ENCODE peak calls at places on chromosomes 16 and 17, in four cellular contexts. One of them, this sample, is unnamed.

GRCh38 chr17:2084129-2084765 is 29.3 kb downstream of the HIC1 start:
- DNase-seq in cardiac muscle cell: no peak
- DNase-seq in sigmoid colon: peak
- DNase-seq in lower lobe of right lung: peak
- DNase-seq in this sample: no peak

GRCh38 chr17:41718287-41718645 is 6.1 kb downstream of the GAST start:
- DNase-seq in cardiac muscle cell: no peak
- DNase-seq in lower lobe of right lung: no peak
- DNase-seq in sigmoid colon: no peak
- DNase-seq in this sample: no peak

GRCh38 chr16:69186642-69187386 is at the start of gene SNTB2:
- DNase-seq in cardiac muscle cell: peak
- DNase-seq in lower lobe of right lung: peak
- DNase-seq in sigmoid colon: peak
- DNase-seq in this sample: peak

GRCh38 chr16:82061861-82062525 is 26.9 kb downstream of the HSD17B2 start:
- DNase-seq in cardiac muscle cell: peak
- DNase-seq in sigmoid colon: no peak
- DNase-seq in lower lobe of right lung: no peak
- DNase-seq in this sample: no peak

GRCh38 chr16:984736-985135 is 3.2 kb downstream of the SOX8 start:
- DNase-seq in sigmoid colon: no peak
- DNase-seq in lower lobe of right lung: no peak
- DNase-seq in cardiac muscle cell: no peak
- DNase-seq in this sample: no peak

GRCh38 chr17:4949321-4950074 is 1.2 kb upstream of the PFN1 start:
- DNase-seq in lower lobe of right lung: peak
- DNase-seq in cardiac muscle cell: peak
- DNase-seq in sigmoid colon: peak
- DNase-seq in this sample: peak

GRCh38 chr17:38443356-38444026 is 15.2 kb downstream of the ARHGAP23 start:
- DNase-seq in sigmoid colon: no peak
- DNase-seq in lower lobe of right lung: peak
- DNase-seq in cardiac muscle cell: no peak
- DNase-seq in this sample: no peak

GRCh38 chr17:75695141-75695829 is 26.0 kb upstream of the ITGB4 start:
- DNase-seq in sigmoid colon: no peak
- DNase-seq in lower lobe of right lung: no peak
- DNase-seq in cardiac muscle cell: no peak
- DNase-seq in this sample: no peak

GRCh38 chr16:1913327-1914083 is 4.7 kb downstream of the HS3ST6 start:
- DNase-seq in sigmoid colon: no peak
- DNase-seq in lower lobe of right lung: peak
- DNase-seq in cardiac muscle cell: no peak
- DNase-seq in this sample: no peak

GRCh38 chr16:16982614-16983013 is 488.1 kb downstream of the XYLT1 start:
- DNase-seq in lower lobe of right lung: no peak
- DNase-seq in sigmoid colon: no peak
- DNase-seq in cardiac muscle cell: no peak
- DNase-seq in this sample: no peak

GRCh38 chr16:88599092-88599733 is 29.0 kb downstream of the ZC3H18 start:
- DNase-seq in cardiac muscle cell: no peak
- DNase-seq in sigmoid colon: peak
- DNase-seq in lower lobe of right lung: peak
- DNase-seq in this sample: no peak

GRCh38 chr16:22641030-22641671 is 130.5 kb downstream of the NPIPB5 start:
- DNase-seq in lower lobe of right lung: no peak
- DNase-seq in sigmoid colon: no peak
- DNase-seq in cardiac muscle cell: peak
- DNase-seq in this sample: no peak

GRCh38 chr17:8628609-8629169 is 1.8 kb downstream of the MYH10 start:
- DNase-seq in lower lobe of right lung: no peak
- DNase-seq in sigmoid colon: no peak
- DNase-seq in cardiac muscle cell: no peak
- DNase-seq in this sample: no peak

GRCh38 chr17:41905172-41905571 is 13.6 kb downstream of the ACLY start:
- DNase-seq in sigmoid colon: no peak
- DNase-seq in lower lobe of right lung: no peak
- DNase-seq in cardiac muscle cell: no peak
- DNase-seq in this sample: no peak

GRCh38 chr17:38709864-38710602 is 5.0 kb downstream of the MLLT6 start:
- DNase-seq in lower lobe of right lung: no peak
- DNase-seq in cardiac muscle cell: no peak
- DNase-seq in sigmoid colon: no peak
- DNase-seq in this sample: no peak

GRCh38 chr17:77662796-77663195 is 295.7 kb upstream of the TNRC6C start:
- DNase-seq in cardiac muscle cell: no peak
- DNase-seq in lower lobe of right lung: no peak
- DNase-seq in sigmoid colon: peak
- DNase-seq in this sample: no peak

GRCh38 chr17:4895676-4896331 is 3.5 kb upstream of the C17orf107 start:
- DNase-seq in cardiac muscle cell: peak
- DNase-seq in lower lobe of right lung: no peak
- DNase-seq in sigmoid colon: no peak
- DNase-seq in this sample: no peak

GRCh38 chr17:75525806-75526554 is 483 bp downstream of the LLGL2 start:
- DNase-seq in cardiac muscle cell: peak
- DNase-seq in sigmoid colon: no peak
- DNase-seq in lower lobe of right lung: no peak
- DNase-seq in this sample: no peak

GRCh38 chr17:11331790-11332526 is 90.9 kb downstream of the SHISA6 start:
- DNase-seq in sigmoid colon: no peak
- DNase-seq in cardiac muscle cell: no peak
- DNase-seq in lower lobe of right lung: no peak
- DNase-seq in this sample: no peak

GRCh38 chr17:18144261-18144660 is 35.7 kb downstream of the MYO15A start:
- DNase-seq in lower lobe of right lung: no peak
- DNase-seq in sigmoid colon: no peak
- DNase-seq in cardiac muscle cell: no peak
- DNase-seq in this sample: no peak

GRCh38 chr17:18142417-18142816 is 33.9 kb downstream of the MYO15A start:
- DNase-seq in cardiac muscle cell: no peak
- DNase-seq in lower lobe of right lung: no peak
- DNase-seq in sigmoid colon: no peak
- DNase-seq in this sample: no peak

GRCh38 chr17:18141210-18141803 is 32.8 kb downstream of the MYO15A start:
- DNase-seq in lower lobe of right lung: no peak
- DNase-seq in cardiac muscle cell: peak
- DNase-seq in sigmoid colon: no peak
- DNase-seq in this sample: peak

GRCh38 chr17:18145811-18146210 is 37.3 kb downstream of the MYO15A start:
- DNase-seq in cardiac muscle cell: no peak
- DNase-seq in lower lobe of right lung: no peak
- DNase-seq in sigmoid colon: no peak
- DNase-seq in this sample: no peak

DNA sequence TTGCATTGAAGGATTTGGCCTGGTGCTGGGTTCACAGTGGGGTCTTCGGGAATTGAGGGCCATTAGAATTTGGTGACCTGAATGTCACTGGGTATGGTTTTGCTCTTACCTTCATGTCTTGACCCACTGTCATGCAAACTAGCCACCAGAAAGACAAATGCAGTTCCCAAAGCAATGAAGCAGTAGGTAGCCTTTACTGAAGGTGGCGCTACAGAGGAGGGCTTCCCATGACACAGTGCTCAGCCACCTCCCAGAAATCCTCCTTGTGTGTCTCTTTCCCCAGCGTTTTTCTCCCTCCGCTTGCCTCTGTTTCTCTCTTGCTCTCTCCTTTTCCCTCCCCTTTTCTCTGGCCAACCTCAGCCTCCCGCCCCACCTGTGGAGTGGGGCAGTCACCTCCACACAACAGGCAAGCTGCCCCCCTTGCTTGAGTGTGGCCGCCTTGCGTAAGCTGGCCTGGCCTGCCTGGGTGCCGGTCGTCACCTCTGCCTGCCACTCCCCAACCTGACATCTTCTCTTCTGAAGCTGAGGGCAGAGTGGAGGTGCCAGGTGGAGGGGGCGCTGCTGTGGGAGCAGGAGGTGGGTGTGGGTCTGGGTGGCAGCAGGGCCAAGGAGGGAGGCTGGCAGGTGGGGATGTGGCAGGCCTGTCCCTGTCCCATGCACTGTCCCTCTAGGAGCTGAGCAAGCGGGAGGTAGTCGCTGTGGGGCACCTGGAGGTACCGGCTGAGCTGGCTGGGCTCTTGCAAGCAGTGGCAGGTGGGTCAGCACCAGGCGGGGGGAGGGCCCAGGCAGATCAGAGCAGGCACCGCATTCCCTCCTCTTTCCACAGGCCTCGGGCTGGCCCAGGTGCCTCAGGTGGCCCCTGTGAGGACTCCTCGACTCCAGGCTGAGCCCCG is 34.7 kb downstream of the MYO15A start:
- DNase-seq in sigmoid colon: no peak
- DNase-seq in lower lobe of right lung: peak
- DNase-seq in cardiac muscle cell: peak
- DNase-seq in this sample: peak
- TF ChIP-seq CTCF in sigmoid colon: no peak
- TF ChIP-seq CTCF in lower lobe of right lung: peak
- TF ChIP-seq CTCF in cardiac muscle cell: peak
- TF ChIP-seq CTCF in this sample: peak

DNA sequence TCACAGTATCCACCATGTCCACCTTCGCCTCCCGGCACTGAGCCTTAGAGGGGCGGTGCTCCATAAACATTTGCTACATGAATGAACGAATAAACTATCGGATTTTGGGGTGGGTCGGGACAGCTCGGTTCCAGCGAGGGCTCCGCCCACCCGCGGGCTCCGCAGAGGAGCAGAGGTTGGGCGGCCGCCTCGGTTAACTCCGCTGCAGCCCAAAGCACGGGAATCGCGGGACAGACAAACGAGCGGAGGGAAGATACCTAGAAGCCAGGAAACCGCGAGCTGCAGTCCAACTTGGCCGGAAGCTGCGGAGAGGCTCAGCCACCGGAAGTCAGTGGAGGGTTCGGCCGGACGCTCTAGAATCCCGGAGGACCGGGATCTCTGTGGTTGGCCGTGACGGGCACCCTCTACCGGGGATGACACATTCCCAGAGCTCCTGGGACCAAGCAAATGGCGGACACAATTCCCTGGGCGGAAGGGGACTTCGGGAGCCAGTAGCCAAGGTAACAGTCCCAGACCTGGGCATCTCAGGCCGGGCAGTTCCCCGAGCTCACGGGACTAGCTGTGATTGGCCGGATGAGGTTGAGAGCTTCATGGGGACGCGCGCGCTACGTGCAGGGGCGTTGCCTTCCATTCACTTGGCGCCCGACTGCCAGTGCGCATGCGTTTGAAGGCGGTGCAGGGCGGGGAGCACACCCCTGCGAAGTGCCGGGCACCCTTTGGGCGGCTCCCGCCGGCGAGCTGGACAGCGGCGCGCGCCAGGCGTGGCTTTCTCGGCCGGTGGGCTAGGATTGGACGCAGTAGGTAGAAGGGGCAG is 489 bp upstream of the MAPK7 start:
- DNase-seq in lower lobe of right lung: peak
- DNase-seq in cardiac muscle cell: peak
- DNase-seq in sigmoid colon: peak
- DNase-seq in this sample: peak
- TF ChIP-seq CTCF in lower lobe of right lung: peak
- TF ChIP-seq CTCF in cardiac muscle cell: peak
- TF ChIP-seq CTCF in sigmoid colon: no peak
- TF ChIP-seq CTCF in this sample: no peak

GRCh38 chr17:64019486-64020067 is 856 bp downstream of the ICAM2 start:
- DNase-seq in sigmoid colon: peak
- DNase-seq in cardiac muscle cell: no peak
- DNase-seq in lower lobe of right lung: no peak
- DNase-seq in this sample: no peak

GRCh38 chr17:64016974-64017373 is 3.5 kb downstream of the ICAM2 start:
- DNase-seq in cardiac muscle cell: no peak
- DNase-seq in sigmoid colon: no peak
- DNase-seq in lower lobe of right lung: no peak
- DNase-seq in this sample: no peak

GRCh38 chr17:64016248-64016784 is 4.1 kb downstream of the ICAM2 start:
- DNase-seq in lower lobe of right lung: no peak
- DNase-seq in sigmoid colon: no peak
- DNase-seq in cardiac muscle cell: no peak
- DNase-seq in this sample: no peak

GRCh38 chr17:64015447-64015846 is 5.0 kb downstream of the ICAM2 start:
- DNase-seq in sigmoid colon: no peak
- DNase-seq in cardiac muscle cell: no peak
- DNase-seq in lower lobe of right lung: no peak
- DNase-seq in this sample: no peak

GRCh38 chr17:64017381-64017980 is 3.0 kb downstream of the ICAM2 start:
- DNase-seq in lower lobe of right lung: no peak
- DNase-seq in sigmoid colon: no peak
- DNase-seq in cardiac muscle cell: no peak
- DNase-seq in this sample: no peak
- TF ChIP-seq CTCF in lower lobe of right lung: peak
- TF ChIP-seq CTCF in sigmoid colon: no peak
- TF ChIP-seq CTCF in cardiac muscle cell: peak
- TF ChIP-seq CTCF in this sample: peak

GRCh38 chr17:49695698-49696232 is 12.0 kb downstream of the SLC35B1 start:
- DNase-seq in lower lobe of right lung: no peak
- DNase-seq in cardiac muscle cell: no peak
- DNase-seq in sigmoid colon: no peak
- DNase-seq in this sample: no peak
- TF ChIP-seq CTCF in lower lobe of right lung: peak
- TF ChIP-seq CTCF in cardiac muscle cell: no peak
- TF ChIP-seq CTCF in sigmoid colon: no peak
- TF ChIP-seq CTCF in this sample: no peak

DNA sequence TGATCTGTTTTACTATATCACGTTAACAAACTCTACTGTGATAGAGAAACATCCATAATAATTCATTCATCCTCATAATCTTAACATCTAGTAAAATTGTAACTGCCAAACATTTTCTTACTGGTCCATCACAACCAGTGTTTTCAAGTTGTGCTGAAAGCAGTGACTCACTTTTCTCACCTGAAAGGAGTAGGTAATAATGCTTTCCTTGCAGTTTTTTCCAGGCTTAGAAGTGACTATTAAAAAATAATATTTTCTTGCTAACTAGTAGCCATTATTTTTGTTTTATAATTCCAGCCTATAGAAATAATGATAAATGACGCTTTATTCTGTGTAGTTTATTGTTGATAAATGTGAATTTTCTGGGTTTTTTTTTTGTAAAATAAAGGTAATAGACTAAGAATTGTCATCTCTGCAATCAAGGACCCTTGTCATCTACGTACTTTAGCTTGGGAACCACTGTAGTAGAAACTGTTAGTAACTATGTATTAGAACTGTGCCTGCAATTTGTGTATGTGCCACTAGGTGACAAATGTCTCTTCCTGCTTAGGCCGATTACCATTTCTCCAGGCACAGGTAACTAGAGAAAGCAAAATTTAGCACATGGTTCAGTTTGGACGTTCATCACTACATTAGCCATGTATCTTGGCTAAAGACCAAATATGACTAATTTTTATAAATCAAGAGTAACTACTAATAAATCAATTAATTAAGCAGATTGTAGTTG is 409.4 kb upstream of the ERCC4 start:
- DNase-seq in sigmoid colon: no peak
- DNase-seq in cardiac muscle cell: no peak
- DNase-seq in lower lobe of right lung: no peak
- DNase-seq in this sample: no peak
- TF ChIP-seq CTCF in sigmoid colon: no peak
- TF ChIP-seq CTCF in cardiac muscle cell: no peak
- TF ChIP-seq CTCF in lower lobe of right lung: no peak
- TF ChIP-seq CTCF in this sample: peak

GRCh38 chr16:66660422-66661209 is 35.9 kb downstream of the CMTM4 start:
- DNase-seq in lower lobe of right lung: peak
- DNase-seq in cardiac muscle cell: peak
- DNase-seq in sigmoid colon: peak
- DNase-seq in this sample: peak
- TF ChIP-seq CTCF in lower lobe of right lung: peak
- TF ChIP-seq CTCF in cardiac muscle cell: peak
- TF ChIP-seq CTCF in sigmoid colon: no peak
- TF ChIP-seq CTCF in this sample: no peak

This sample was measured in neural crest cell.